ENCODE peak calls at places on chromosomes 5 and 9, in ten cellular contexts. One of them, this sample, is unnamed.

GRCh38 chr9:124469011-124469832 is 19.0 kb downstream of the ADGRD2 start:
- DNase-seq in astrocyte: no peak
- DNase-seq in left ventricle myocardium inferior: no peak
- DNase-seq in fibroblast of lung: no peak
- DNase-seq in cardiac muscle cell: no peak
- DNase-seq in right lobe of liver: no peak
- DNase-seq in lung: no peak
- DNase-seq in A549: no peak
- DNase-seq in heart left ventricle: no peak
- DNase-seq in heart right ventricle: no peak
- DNase-seq in this sample: no peak

GRCh38 chr5:176144508-176144907 is 93.7 kb upstream of the SIMC1 start:
- DNase-seq in astrocyte: no peak
- DNase-seq in left ventricle myocardium inferior: no peak
- DNase-seq in fibroblast of lung: no peak
- DNase-seq in cardiac muscle cell: no peak
- DNase-seq in right lobe of liver: no peak
- DNase-seq in lung: no peak
- DNase-seq in A549: no peak
- DNase-seq in heart left ventricle: no peak
- DNase-seq in heart right ventricle: no peak
- DNase-seq in this sample: no peak

GRCh38 chr5:1789838-1790462 is 9.7 kb downstream of the MRPL36 start:
- DNase-seq in astrocyte: peak; percentile 95
- DNase-seq in left ventricle myocardium inferior: no peak
- DNase-seq in fibroblast of lung: peak; percentile 94
- DNase-seq in cardiac muscle cell: peak; percentile 65
- DNase-seq in right lobe of liver: no peak
- DNase-seq in lung: no peak
- DNase-seq in A549: no peak
- DNase-seq in heart left ventricle: peak; percentile 46
- DNase-seq in heart right ventricle: peak; percentile 32
- DNase-seq in this sample: no peak

GRCh38 chr5:123289210-123289609 is 134.0 kb downstream of the CEP120 start:
- DNase-seq in astrocyte: no peak
- DNase-seq in left ventricle myocardium inferior: no peak
- DNase-seq in fibroblast of lung: no peak
- DNase-seq in cardiac muscle cell: no peak
- DNase-seq in right lobe of liver: no peak
- DNase-seq in lung: no peak
- DNase-seq in A549: no peak
- DNase-seq in heart left ventricle: no peak
- DNase-seq in heart right ventricle: no peak
- DNase-seq in this sample: no peak

GRCh38 chr9:33510264-33511183 is 13.5 kb upstream of the ANKRD18B start:
- DNase-seq in astrocyte: peak; percentile 42
- DNase-seq in left ventricle myocardium inferior: peak; percentile 72
- DNase-seq in fibroblast of lung: peak; percentile 67
- DNase-seq in cardiac muscle cell: peak; percentile 72
- DNase-seq in right lobe of liver: peak; percentile 67
- DNase-seq in lung: peak; percentile 51
- DNase-seq in A549: peak; percentile 51
- DNase-seq in heart left ventricle: peak; percentile 69
- DNase-seq in heart right ventricle: peak; percentile 77
- DNase-seq in this sample: peak; percentile 67

GRCh38 chr5:113128931-113129330 is 152.3 kb downstream of the DCP2 start:
- DNase-seq in astrocyte: no peak
- DNase-seq in left ventricle myocardium inferior: no peak
- DNase-seq in fibroblast of lung: no peak
- DNase-seq in cardiac muscle cell: no peak
- DNase-seq in right lobe of liver: no peak
- DNase-seq in lung: no peak
- DNase-seq in A549: no peak
- DNase-seq in heart left ventricle: no peak
- DNase-seq in heart right ventricle: no peak
- DNase-seq in this sample: no peak

GRCh38 chr5:172678902-172679301 is 37.8 kb downstream of the NEURL1B start:
- DNase-seq in astrocyte: no peak
- DNase-seq in left ventricle myocardium inferior: peak; percentile 86
- DNase-seq in fibroblast of lung: no peak
- DNase-seq in cardiac muscle cell: no peak
- DNase-seq in right lobe of liver: peak; percentile 65
- DNase-seq in lung: peak; percentile 61
- DNase-seq in A549: no peak
- DNase-seq in heart left ventricle: peak; percentile 91
- DNase-seq in heart right ventricle: peak; percentile 88
- DNase-seq in this sample: peak; percentile 74

GRCh38 chr5:124995451-124995850 is 249.0 kb upstream of the ZNF608 start:
- DNase-seq in astrocyte: peak; percentile 39
- DNase-seq in left ventricle myocardium inferior: no peak
- DNase-seq in fibroblast of lung: peak; percentile 56
- DNase-seq in cardiac muscle cell: peak; percentile 69
- DNase-seq in right lobe of liver: no peak
- DNase-seq in lung: no peak
- DNase-seq in A549: no peak
- DNase-seq in heart left ventricle: no peak
- DNase-seq in heart right ventricle: no peak
- DNase-seq in this sample: no peak

GRCh38 chr9:75880556-75880955 is 9.9 kb upstream of the PCSK5 start:
- DNase-seq in astrocyte: no peak
- DNase-seq in left ventricle myocardium inferior: no peak
- DNase-seq in fibroblast of lung: peak; percentile 2
- DNase-seq in cardiac muscle cell: no peak
- DNase-seq in right lobe of liver: no peak
- DNase-seq in lung: no peak
- DNase-seq in A549: no peak
- DNase-seq in heart left ventricle: no peak
- DNase-seq in heart right ventricle: no peak
- DNase-seq in this sample: no peak

GRCh38 chr5:87029951-87030350 is 237.7 kb upstream of the RASA1 start:
- DNase-seq in astrocyte: no peak
- DNase-seq in left ventricle myocardium inferior: no peak
- DNase-seq in fibroblast of lung: no peak
- DNase-seq in cardiac muscle cell: no peak
- DNase-seq in right lobe of liver: no peak
- DNase-seq in lung: no peak
- DNase-seq in A549: no peak
- DNase-seq in heart left ventricle: no peak
- DNase-seq in heart right ventricle: no peak
- DNase-seq in this sample: no peak

GRCh38 chr9:91778031-91778430 is 172.0 kb downstream of the ROR2 start:
- DNase-seq in astrocyte: no peak
- DNase-seq in left ventricle myocardium inferior: no peak
- DNase-seq in fibroblast of lung: peak; percentile 20
- DNase-seq in cardiac muscle cell: peak; percentile 20
- DNase-seq in right lobe of liver: no peak
- DNase-seq in lung: no peak
- DNase-seq in A549: no peak
- DNase-seq in heart left ventricle: no peak
- DNase-seq in heart right ventricle: no peak
- DNase-seq in this sample: no peak

GRCh38 chr5:77428033-77428432 is 64.1 kb downstream of the WDR41 start:
- DNase-seq in astrocyte: no peak
- DNase-seq in left ventricle myocardium inferior: no peak
- DNase-seq in fibroblast of lung: no peak
- DNase-seq in cardiac muscle cell: no peak
- DNase-seq in right lobe of liver: no peak
- DNase-seq in lung: no peak
- DNase-seq in A549: no peak
- DNase-seq in heart left ventricle: no peak
- DNase-seq in heart right ventricle: no peak
- DNase-seq in this sample: no peak

GRCh38 chr5:61918606-61919005 is 387.4 kb upstream of the KIF2A start:
- DNase-seq in astrocyte: no peak
- DNase-seq in left ventricle myocardium inferior: no peak
- DNase-seq in fibroblast of lung: no peak
- DNase-seq in cardiac muscle cell: no peak
- DNase-seq in right lobe of liver: no peak
- DNase-seq in lung: no peak
- DNase-seq in A549: no peak
- DNase-seq in heart left ventricle: no peak
- DNase-seq in heart right ventricle: no peak
- DNase-seq in this sample: no peak

GRCh38 chr9:32969270-32969669 is 32.2 kb downstream of the APTX start:
- DNase-seq in astrocyte: peak; percentile 69
- DNase-seq in left ventricle myocardium inferior: no peak
- DNase-seq in fibroblast of lung: peak; percentile 81
- DNase-seq in cardiac muscle cell: no peak
- DNase-seq in right lobe of liver: no peak
- DNase-seq in lung: no peak
- DNase-seq in A549: no peak
- DNase-seq in heart left ventricle: no peak
- DNase-seq in heart right ventricle: no peak
- DNase-seq in this sample: no peak

GRCh38 chr5:102668220-102668930 is 86.7 kb upstream of the PAM start:
- DNase-seq in astrocyte: no peak
- DNase-seq in left ventricle myocardium inferior: no peak
- DNase-seq in fibroblast of lung: no peak
- DNase-seq in cardiac muscle cell: no peak
- DNase-seq in right lobe of liver: no peak
- DNase-seq in lung: no peak
- DNase-seq in A549: no peak
- DNase-seq in heart left ventricle: no peak
- DNase-seq in heart right ventricle: no peak
- DNase-seq in this sample: no peak

GRCh38 chr9:114958021-114958846 is 27.8 kb upstream of the TNFSF8 start:
- DNase-seq in astrocyte: no peak
- DNase-seq in left ventricle myocardium inferior: peak; percentile 41
- DNase-seq in fibroblast of lung: peak; percentile 5
- DNase-seq in cardiac muscle cell: peak; percentile 46
- DNase-seq in right lobe of liver: peak; percentile 53
- DNase-seq in lung: peak; percentile 48
- DNase-seq in A549: no peak
- DNase-seq in heart left ventricle: peak; percentile 64
- DNase-seq in heart right ventricle: peak; percentile 36
- DNase-seq in this sample: peak; percentile 65

GRCh38 chr5:35159370-35159742 is 70.9 kb downstream of the PRLR start:
- DNase-seq in astrocyte: no peak
- DNase-seq in left ventricle myocardium inferior: no peak
- DNase-seq in fibroblast of lung: no peak
- DNase-seq in cardiac muscle cell: peak; percentile 37
- DNase-seq in right lobe of liver: no peak
- DNase-seq in lung: peak; percentile 60
- DNase-seq in A549: no peak
- DNase-seq in heart left ventricle: no peak
- DNase-seq in heart right ventricle: no peak
- DNase-seq in this sample: no peak

DNA sequence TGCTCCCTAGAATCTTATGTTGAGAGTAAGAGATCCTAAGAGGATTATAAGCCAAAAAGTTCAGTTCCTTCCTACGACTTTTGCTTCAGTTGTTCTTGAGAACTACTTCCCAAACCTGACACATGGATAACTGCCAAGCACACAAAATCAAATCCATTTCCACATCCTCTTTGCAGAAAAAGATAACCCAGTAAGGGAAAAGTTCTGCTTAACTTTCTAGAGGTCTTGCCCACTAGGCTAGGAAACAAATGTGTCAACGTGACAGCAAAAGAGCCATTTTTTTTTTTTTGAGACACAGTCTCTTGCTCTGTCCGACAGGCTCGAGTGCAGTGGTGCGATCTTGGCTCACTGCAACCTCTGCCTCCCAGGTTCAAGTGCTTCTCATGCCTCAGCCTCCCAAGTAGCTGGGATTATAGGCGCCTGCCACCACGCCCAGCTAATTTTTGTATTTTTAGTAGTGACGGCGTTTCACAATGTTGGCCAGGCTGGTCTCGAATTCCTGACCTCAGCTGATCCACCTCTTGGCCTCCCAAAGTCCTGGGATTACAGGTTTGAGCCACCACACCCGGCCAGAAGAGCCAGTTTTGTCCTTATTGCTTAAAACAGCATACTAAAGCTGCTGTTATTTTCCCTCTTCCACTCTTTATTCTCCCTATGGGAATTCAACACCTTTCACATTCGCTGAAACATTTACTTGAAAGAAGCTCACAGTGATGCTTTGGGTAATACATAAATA is 24.2 kb downstream of the CSNK1A1 start:
- DNase-seq in astrocyte: no peak
- DNase-seq in left ventricle myocardium inferior: no peak
- DNase-seq in fibroblast of lung: peak; percentile 17
- DNase-seq in cardiac muscle cell: peak; percentile 72
- DNase-seq in right lobe of liver: no peak
- DNase-seq in lung: no peak
- DNase-seq in A549: no peak
- DNase-seq in heart left ventricle: no peak
- DNase-seq in heart right ventricle: no peak
- DNase-seq in this sample: no peak
- H3K4me1 ChIP-seq in astrocyte: peaks cover 3% of the 10 kb centered on the region
- H3K4me1 ChIP-seq in left ventricle myocardium inferior: peaks cover 100% of the 10 kb centered on the region
- H3K4me1 ChIP-seq in fibroblast of lung: peaks cover 5% of the 10 kb centered on the region
- H3K4me1 ChIP-seq in cardiac muscle cell: peaks cover 44% of the 10 kb centered on the region
- H3K4me1 ChIP-seq in right lobe of liver: peaks cover 48% of the 10 kb centered on the region
- H3K4me1 ChIP-seq in lung: peaks cover 7% of the 10 kb centered on the region
- H3K4me1 ChIP-seq in A549: peaks cover 43% of the 10 kb centered on the region
- H3K4me1 ChIP-seq in heart left ventricle: peaks cover 86% of the 10 kb centered on the region
- H3K4me1 ChIP-seq in heart right ventricle: peaks cover 100% of the 10 kb centered on the region
- H3K4me1 ChIP-seq in this sample: peaks cover 73% of the 10 kb centered on the region

GRCh38 chr5:131610198-131611063 is 24.6 kb downstream of the RAPGEF6 start:
- DNase-seq in astrocyte: peak; percentile 95
- DNase-seq in left ventricle myocardium inferior: no peak
- DNase-seq in fibroblast of lung: peak; percentile 96
- DNase-seq in cardiac muscle cell: peak; percentile 68
- DNase-seq in right lobe of liver: no peak
- DNase-seq in lung: no peak
- DNase-seq in A549: peak; percentile 18
- DNase-seq in heart left ventricle: no peak
- DNase-seq in heart right ventricle: no peak
- DNase-seq in this sample: no peak
- H3K27ac ChIP-seq in astrocyte: peak overlapping the region; percentile 88
- H3K27ac ChIP-seq in left ventricle myocardium inferior: no peak overlapping the region
- H3K27ac ChIP-seq in fibroblast of lung: peak overlapping the region; percentile 6
- H3K27ac ChIP-seq in cardiac muscle cell: peak overlapping the region; percentile 78
- H3K27ac ChIP-seq in right lobe of liver: no peak overlapping the region
- H3K27ac ChIP-seq in lung: no peak overlapping the region
- H3K27ac ChIP-seq in A549: peak overlapping the region; percentile 33
- H3K27ac ChIP-seq in heart left ventricle: no peak overlapping the region
- H3K27ac ChIP-seq in heart right ventricle: no peak overlapping the region
- H3K27ac ChIP-seq in this sample: no peak overlapping the region

GRCh38 chr5:17223375-17224185 is 6.1 kb downstream of the BASP1 start:
- DNase-seq in astrocyte: no peak
- DNase-seq in left ventricle myocardium inferior: no peak
- DNase-seq in fibroblast of lung: peak; percentile 54
- DNase-seq in cardiac muscle cell: no peak
- DNase-seq in right lobe of liver: no peak
- DNase-seq in lung: no peak
- DNase-seq in A549: no peak
- DNase-seq in heart left ventricle: no peak
- DNase-seq in heart right ventricle: no peak
- DNase-seq in this sample: no peak
- H3K4me1 ChIP-seq in astrocyte: peaks cover 62% of the 10 kb centered on the region
- H3K4me1 ChIP-seq in left ventricle myocardium inferior: peaks cover 5% of the 10 kb centered on the region
- H3K4me1 ChIP-seq in fibroblast of lung: peaks cover 2% of the 10 kb centered on the region
- H3K4me1 ChIP-seq in cardiac muscle cell: peaks cover 25% of the 10 kb centered on the region
- H3K4me1 ChIP-seq in right lobe of liver: no peaks in the 10 kb centered on the region
- H3K4me1 ChIP-seq in lung: peaks cover 4% of the 10 kb centered on the region
- H3K4me1 ChIP-seq in A549: peaks cover 86% of the 10 kb centered on the region
- H3K4me1 ChIP-seq in heart left ventricle: peaks cover 6% of the 10 kb centered on the region
- H3K4me1 ChIP-seq in heart right ventricle: peaks cover 9% of the 10 kb centered on the region
- H3K4me1 ChIP-seq in this sample: peaks cover 7% of the 10 kb centered on the region

GRCh38 chr5:37495210-37495609 is 116.1 kb downstream of the WDR70 start:
- DNase-seq in astrocyte: peak; percentile 65
- DNase-seq in left ventricle myocardium inferior: no peak
- DNase-seq in fibroblast of lung: peak; percentile 69
- DNase-seq in cardiac muscle cell: peak; percentile 51
- DNase-seq in right lobe of liver: no peak
- DNase-seq in lung: no peak
- DNase-seq in A549: no peak
- DNase-seq in heart left ventricle: no peak
- DNase-seq in heart right ventricle: no peak
- DNase-seq in this sample: no peak
- H3K27ac ChIP-seq in astrocyte: no peak overlapping the region
- H3K27ac ChIP-seq in left ventricle myocardium inferior: no peak overlapping the region
- H3K27ac ChIP-seq in fibroblast of lung: no peak overlapping the region
- H3K27ac ChIP-seq in cardiac muscle cell: no peak overlapping the region
- H3K27ac ChIP-seq in right lobe of liver: no peak overlapping the region
- H3K27ac ChIP-seq in lung: no peak overlapping the region
- H3K27ac ChIP-seq in A549: no peak overlapping the region
- H3K27ac ChIP-seq in heart left ventricle: peak overlapping the region; percentile 27
- H3K27ac ChIP-seq in heart right ventricle: no peak overlapping the region
- H3K27ac ChIP-seq in this sample: no peak overlapping the region

This sample was measured in right atrium auricular region.